ENCODE peak calls at places on chromosome 2, in four cellular contexts. P is iris pigment epithelial cell, H is HT1080, M is astrocyte. F is an unnamed sample.

GRCh38 chr2:36354816-36355156 is 792 bp upstream of the CRIM1 start:
- DNase-seq in P (no peak), H (no peak), M (no peak), F (no peak)

GRCh38 chr2:24570225-24570624 is 79.2 kb downstream of the NCOA1 start:
- DNase-seq in P (no peak), H (no peak), M (no peak), F (no peak)

GRCh38 chr2:29117636-29118303 is 2.6 kb downstream of the CLIP4 start:
- DNase-seq in P (peak), H (peak), M (peak), F (peak)

GRCh38 chr2:214220251-214220650 is 190.6 kb upstream of the VWC2L start:
- DNase-seq in P (no peak), H (no peak), M (no peak), F (no peak)

GRCh38 chr2:71550801-71551630 is 97.7 kb downstream of the DYSF start:
- DNase-seq in P (no peak), H (no peak), M (no peak), F (no peak)

GRCh38 chr2:47205576-47206141 is 50.6 kb upstream of the STPG4 start:
- DNase-seq in P (peak), H (no peak), M (peak), F (peak)

GRCh38 chr2:189409136-189409535 is 32.1 kb upstream of the WDR75 start:
- DNase-seq in P (peak), H (no peak), M (peak), F (peak)

GRCh38 chr2:63347361-63347760 is 240.9 kb downstream of the WDPCP start:
- DNase-seq in P (no peak), H (no peak), M (no peak), F (no peak)

GRCh38 chr2:26144031-26144430 is 28.9 kb upstream of the GAREM2 start:
- DNase-seq in P (no peak), H (no peak), M (no peak), F (no peak)

GRCh38 chr2:147818741-147819140 is 26.1 kb upstream of the ACVR2A start:
- DNase-seq in P (peak), H (no peak), M (peak), F (peak)

GRCh38 chr2:158194229-158194628 is 92.6 kb downstream of the UPP2 start:
- DNase-seq in P (no peak), H (no peak), M (no peak), F (no peak)

GRCh38 chr2:108409768-108410167 is 32.0 kb downstream of the SULT1C4 start:
- DNase-seq in P (peak), H (no peak), M (peak), F (peak)

GRCh38 chr2:127092306-127092705 is 14.6 kb downstream of the BIN1 start:
- DNase-seq in P (no peak), H (no peak), M (no peak), F (no peak)

GRCh38 chr2:219576505-219577388 is 4.6 kb downstream of the INHA start:
- DNase-seq in P (no peak), H (peak), M (peak), F (peak)

GRCh38 chr2:60094450-60094929 is 459.0 kb downstream of the BCL11A start:
- DNase-seq in P (no peak), H (no peak), M (no peak), F (no peak)

GRCh38 chr2:156339866-156340265 is 7.3 kb upstream of the NR4A2 start:
- DNase-seq in P (no peak), H (no peak), M (no peak), F (no peak)

GRCh38 chr2:189379287-189379630 is 62.0 kb upstream of the WDR75 start:
- DNase-seq in P (peak), H (no peak), M (peak), F (peak)

GRCh38 chr2:173164361-173164760 is 88.7 kb downstream of the MAP3K20 start:
- DNase-seq in P (no peak), H (no peak), M (no peak), F (no peak)

GRCh38 chr2:96916156-96917007 is 46.5 kb upstream of the SEMA4C start:
- DNase-seq in P (no peak), H (no peak), M (no peak), F (no peak)

GRCh38 chr2:165666605-165667004 is 127.4 kb downstream of the GALNT3 start:
- DNase-seq in P (no peak), H (no peak), M (no peak), F (no peak)

GRCh38 chr2:96142217-96143113 is 2.8 kb downstream of the DUSP2 start:
- DNase-seq in P (no peak), H (no peak), M (no peak), F (no peak)

GRCh38 chr2:197777823-197778407 is 7.2 kb downstream of the BOLL start:
- DNase-seq in P (peak), H (peak), M (peak), F (peak)

GRCh38 chr2:161177969-161178368 is 17.7 kb downstream of the TANK start:
- DNase-seq in P (peak), H (no peak), M (no peak), F (no peak)

GRCh38 chr2:227363756-227364155 is 15.3 kb downstream of the TM4SF20 start:
- DNase-seq in P (peak), H (no peak), M (no peak), F (no peak)

GRCh38 chr2:71787476-71788185 is 334.3 kb downstream of the DYSF start:
- DNase-seq in P (no peak), H (no peak), M (no peak), F (no peak)

GRCh38 chr2:127408004-127408806 is 10.0 kb upstream of the PROC start:
- DNase-seq in P (peak), H (peak), M (peak), F (peak)

GRCh38 chr2:197453914-197454398 is 604 bp downstream of the COQ10B start:
- DNase-seq in P (peak), H (no peak), M (peak), F (peak)

F was measured in IMR-90.